ENCODE peak calls at places on chromosomes 4 and X, in four cellular contexts. W, N, B and D are unnamed samples.

GRCh38 chrX:39253551-39253950 is 452.3 kb downstream of the MID1IP1 start:
- DNase-seq in B (no peak), N (no peak), W (no peak), D (no peak)

GRCh38 chr4:133865606-133866327 is 335.8 kb downstream of the PABPC4L start:
- DNase-seq in B (peak; percentile 98), W (no peak), N (no peak), D (no peak)

GRCh38 chrX:1380672-1381233 is 11.2 kb downstream of the SLC25A6 start:
- DNase-seq in B (no peak), N (no peak), W (no peak), D (no peak)

GRCh38 chr4:186770446-186771175 is 47.0 kb upstream of the FAT1 start:
- DNase-seq in B (peak; percentile 34), W (no peak), N (no peak), D (no peak)

GRCh38 chr4:166723532-166724140 is 510.7 kb downstream of the SPOCK3 start:
- DNase-seq in W (no peak), B (no peak), N (no peak), D (no peak)

GRCh38 chrX:136272325-136272724 is 21.1 kb upstream of the MAP7D3 start:
- DNase-seq in W (no peak), B (no peak), N (no peak), D (no peak)

GRCh38 chrX:132594129-132594528 is 105.3 kb upstream of the MBNL3 start:
- DNase-seq in W (no peak), N (no peak), B (no peak), D (no peak)

GRCh38 chr4:159434496-159435241 is 331.8 kb downstream of the RAPGEF2 start:
- DNase-seq in W (no peak), B (no peak), N (no peak), D (no peak)

GRCh38 chrX:73289039-73289438 is 74.4 kb upstream of the NAP1L2 start:
- DNase-seq in W (no peak), B (no peak), N (peak; percentile 5), D (no peak)

GRCh38 chrX:81377329-81377728 is 175.4 kb downstream of the SH3BGRL start:
- DNase-seq in B (peak; percentile 3), N (no peak), W (no peak), D (peak; percentile 12)